ENCODE peak calls at places on chromosome 21, in four cellular contexts. B, R, M and T are unnamed samples.

GRCh38 chr21:34726627-34727337 is 58.0 kb downstream of the CLIC6 start:
- DNase-seq in B (peak), R (no peak), M (no peak), T (no peak)

GRCh38 chr21:28608646-28609045 is 384.0 kb downstream of the LTN1 start:
- DNase-seq in M (peak), R (no peak), B (no peak), T (no peak)

GRCh38 chr21:42028754-42029385 is 18.7 kb upstream of the ZBTB21 start:
- DNase-seq in R (no peak), M (no peak), B (no peak), T (no peak)

GRCh38 chr21:38254970-38255369 is 1.8 kb upstream of the KCNJ15 start:
- DNase-seq in R (no peak), M (no peak), B (no peak), T (no peak)

GRCh38 chr21:44428281-44428942 is 26.9 kb upstream of the LRRC3 start:
- DNase-seq in M (no peak), R (peak), B (no peak), T (no peak)

GRCh38 chr21:15534450-15534886 is 195.3 kb upstream of the USP25 start:
- DNase-seq in R (no peak), B (no peak), M (no peak), T (no peak)

GRCh38 chr21:37219766-37220432 is 47.2 kb downstream of the VPS26C start:
- DNase-seq in R (peak), B (no peak), M (peak), T (no peak)

GRCh38 chr21:46605759-46606426 is 1.0 kb upstream of the S100B start:
- DNase-seq in R (peak), B (no peak), M (no peak), T (no peak)

GRCh38 chr21:24658926-24659325 is 948.4 kb downstream of the MRPL39 start:
- DNase-seq in R (no peak), M (no peak), B (no peak), T (no peak)

GRCh38 chr21:32813265-32813903 is 41.8 kb upstream of the PAXBP1 start:
- DNase-seq in B (no peak), R (no peak), M (no peak), T (no peak)

GRCh38 chr21:32456497-32456918 is 44.0 kb downstream of the EVA1C start:
- DNase-seq in M (peak), B (peak), R (no peak), T (peak)

GRCh38 chr21:43864806-43865470 is at the start of gene AGPAT3:
- DNase-seq in R (peak), B (no peak), M (no peak), T (peak)

GRCh38 chr21:42680429-42680828 is 27.0 kb downstream of the PDE9A start:
- DNase-seq in B (no peak), R (no peak), M (no peak), T (no peak)

GRCh38 chr21:34498623-34499022 is 13.4 kb downstream of the KCNE1 start:
- DNase-seq in B (no peak), M (peak), R (no peak), T (no peak)

GRCh38 chr21:36704281-36704957 is 5.5 kb downstream of the SIM2 start:
- DNase-seq in M (no peak), R (peak), B (no peak), T (no peak)

GRCh38 chr21:26055841-26056264 is 114.7 kb downstream of the APP start:
- DNase-seq in R (no peak), M (peak), B (no peak), T (no peak)

GRCh38 chr21:39669976-39670671 is 57.4 kb downstream of the B3GALT5 start:
- DNase-seq in R (no peak), M (no peak), B (no peak), T (no peak)

GRCh38 chr21:33198346-33199135 is 31.2 kb upstream of the IFNAR2 start:
- DNase-seq in R (no peak), M (peak), B (no peak), T (peak)

GRCh38 chr21:29025328-29025713 is 853 bp downstream of the USP16 start:
- DNase-seq in M (peak), B (peak), R (no peak), T (peak)

GRCh38 chr21:25872271-25872670 is 137.5 kb downstream of the GABPA start:
- DNase-seq in B (no peak), R (no peak), M (no peak), T (no peak)

GRCh38 chr21:40925481-40925880 is 78.5 kb upstream of the DSCAM start:
- DNase-seq in M (no peak), R (no peak), B (no peak), T (no peak)

GRCh38 chr21:45985471-45986315 is 4.1 kb downstream of the COL6A1 start:
- DNase-seq in R (no peak), M (no peak), B (no peak), T (no peak)

GRCh38 chr21:38951095-38951745 is 145.5 kb downstream of the ETS2 start:
- DNase-seq in B (no peak), M (no peak), R (no peak), T (no peak)

GRCh38 chr21:28688381-28688780 is 304.3 kb downstream of the LTN1 start:
- DNase-seq in M (no peak), R (no peak), B (peak), T (no peak)

GRCh38 chr21:39188521-39189139 is 5.4 kb upstream of the PSMG1 start:
- DNase-seq in B (no peak), M (no peak), R (no peak), T (no peak)

GRCh38 chr21:34072145-34073031 is 990 bp upstream of the MRPS6 start:
- DNase-seq in R (no peak), M (no peak), B (no peak), T (peak)

GRCh38 chr21:42864812-42865211 is 14.5 kb downstream of the WDR4 start:
- DNase-seq in B (no peak), R (no peak), M (no peak), T (peak)

GRCh38 chr21:32516729-32517649 is 68.3 kb downstream of the TCP10L start:
- DNase-seq in R (no peak), M (peak), B (peak), T (no peak)

GRCh38 chr21:43644609-43645008 is 14.7 kb downstream of the HSF2BP start:
- DNase-seq in R (no peak), B (peak), M (peak), T (peak)

GRCh38 chr21:45236481-45236880 is 51.2 kb downstream of the POFUT2 start:
- DNase-seq in B (peak), M (no peak), R (no peak), T (peak)

GRCh38 chr21:46111193-46111571 is 13.3 kb downstream of the COL6A2 start:
- DNase-seq in B (no peak), M (no peak), R (no peak), T (no peak)

GRCh38 chr21:27248791-27249190 is 281.9 kb upstream of the ADAMTS5 start:
- DNase-seq in B (no peak), M (peak), R (no peak), T (no peak)

GRCh38 chr21:40466893-40467483 is 380.0 kb downstream of the DSCAM start:
- DNase-seq in R (no peak), M (peak), B (peak), T (no peak)

GRCh38 chr21:45997205-45997494 is 15.6 kb downstream of the COL6A1 start:
- DNase-seq in R (peak), B (no peak), M (no peak), T (no peak)